ENCODE peak calls at places on chromosomes 6 and 20, in eight cellular contexts. One of them, this sample, is unnamed.

GRCh38 chr6:147693185-147693584 is 184.7 kb downstream of the SAMD5 start:
- DNase-seq in fibroblast of lung: no peak
- DNase-seq in GM20000: no peak
- DNase-seq in H54: no peak
- DNase-seq in ELF-1: no peak
- DNase-seq in AG09319: no peak
- DNase-seq in brain microvascular endothelial cell: no peak
- DNase-seq in psoas muscle: no peak
- DNase-seq in this sample: no peak

GRCh38 chr20:64053841-64054661 is 4.6 kb upstream of the SOX18 start:
- DNase-seq in psoas muscle: peak
- DNase-seq in brain microvascular endothelial cell: no peak
- DNase-seq in ELF-1: peak
- DNase-seq in GM20000: peak
- DNase-seq in fibroblast of lung: peak
- DNase-seq in AG09319: no peak
- DNase-seq in H54: no peak
- DNase-seq in this sample: no peak

GRCh38 chr20:55744896-55745295 is 260.4 kb downstream of the CBLN4 start:
- DNase-seq in brain microvascular endothelial cell: no peak
- DNase-seq in AG09319: no peak
- DNase-seq in GM20000: no peak
- DNase-seq in fibroblast of lung: no peak
- DNase-seq in H54: no peak
- DNase-seq in ELF-1: no peak
- DNase-seq in psoas muscle: no peak
- DNase-seq in this sample: no peak

GRCh38 chr6:40972814-40973213 is 66.2 kb downstream of the UNC5CL start:
- DNase-seq in ELF-1: no peak
- DNase-seq in fibroblast of lung: no peak
- DNase-seq in H54: no peak
- DNase-seq in brain microvascular endothelial cell: no peak
- DNase-seq in AG09319: no peak
- DNase-seq in GM20000: no peak
- DNase-seq in psoas muscle: no peak
- DNase-seq in this sample: no peak

GRCh38 chr20:32539817-32540675 is 45.1 kb downstream of the NOL4L start:
- DNase-seq in AG09319: no peak
- DNase-seq in psoas muscle: no peak
- DNase-seq in brain microvascular endothelial cell: no peak
- DNase-seq in GM20000: no peak
- DNase-seq in ELF-1: no peak
- DNase-seq in fibroblast of lung: no peak
- DNase-seq in H54: no peak
- DNase-seq in this sample: no peak

GRCh38 chr6:131740161-131740560 is 29.3 kb upstream of the CTAGE9 start:
- DNase-seq in H54: no peak
- DNase-seq in psoas muscle: no peak
- DNase-seq in GM20000: no peak
- DNase-seq in brain microvascular endothelial cell: peak
- DNase-seq in ELF-1: no peak
- DNase-seq in fibroblast of lung: no peak
- DNase-seq in AG09319: no peak
- DNase-seq in this sample: no peak

GRCh38 chr6:156589281-156589680 is 187.9 kb upstream of the ARID1B start:
- DNase-seq in AG09319: peak
- DNase-seq in psoas muscle: no peak
- DNase-seq in ELF-1: no peak
- DNase-seq in GM20000: no peak
- DNase-seq in fibroblast of lung: peak
- DNase-seq in H54: no peak
- DNase-seq in brain microvascular endothelial cell: peak
- DNase-seq in this sample: peak

GRCh38 chr6:158086706-158087518 is 81.2 kb downstream of the SERAC1 start:
- DNase-seq in fibroblast of lung: peak
- DNase-seq in GM20000: no peak
- DNase-seq in brain microvascular endothelial cell: peak
- DNase-seq in psoas muscle: no peak
- DNase-seq in H54: no peak
- DNase-seq in AG09319: no peak
- DNase-seq in ELF-1: no peak
- DNase-seq in this sample: no peak

GRCh38 chr20:47765715-47766594 is 19.3 kb downstream of the SULF2 start:
- DNase-seq in H54: no peak
- DNase-seq in ELF-1: peak
- DNase-seq in psoas muscle: no peak
- DNase-seq in AG09319: no peak
- DNase-seq in fibroblast of lung: no peak
- DNase-seq in brain microvascular endothelial cell: peak
- DNase-seq in GM20000: no peak
- DNase-seq in this sample: no peak

GRCh38 chr20:20009784-20010253 is 7.3 kb upstream of the NAA20 start:
- DNase-seq in brain microvascular endothelial cell: no peak
- DNase-seq in fibroblast of lung: no peak
- DNase-seq in AG09319: no peak
- DNase-seq in H54: no peak
- DNase-seq in psoas muscle: no peak
- DNase-seq in ELF-1: peak
- DNase-seq in GM20000: no peak
- DNase-seq in this sample: no peak

GRCh38 chr6:70289299-70289698 is 13.6 kb downstream of the COL9A1 start:
- DNase-seq in AG09319: no peak
- DNase-seq in H54: no peak
- DNase-seq in GM20000: no peak
- DNase-seq in psoas muscle: no peak
- DNase-seq in ELF-1: no peak
- DNase-seq in brain microvascular endothelial cell: no peak
- DNase-seq in fibroblast of lung: no peak
- DNase-seq in this sample: no peak

GRCh38 chr6:140845666-140846065 is 1287.1 kb upstream of the GJE1 start:
- DNase-seq in psoas muscle: no peak
- DNase-seq in fibroblast of lung: no peak
- DNase-seq in AG09319: no peak
- DNase-seq in H54: no peak
- DNase-seq in GM20000: no peak
- DNase-seq in brain microvascular endothelial cell: no peak
- DNase-seq in ELF-1: no peak
- DNase-seq in this sample: no peak

GRCh38 chr6:163694988-163695942 is 280.7 kb downstream of the QKI start:
- DNase-seq in fibroblast of lung: no peak
- DNase-seq in GM20000: no peak
- DNase-seq in psoas muscle: no peak
- DNase-seq in ELF-1: no peak
- DNase-seq in H54: no peak
- DNase-seq in brain microvascular endothelial cell: no peak
- DNase-seq in AG09319: no peak
- DNase-seq in this sample: no peak

GRCh38 chr6:170209354-170210025 is 81.4 kb downstream of the DLL1 start:
- DNase-seq in GM20000: no peak
- DNase-seq in brain microvascular endothelial cell: no peak
- DNase-seq in H54: no peak
- DNase-seq in ELF-1: no peak
- DNase-seq in AG09319: no peak
- DNase-seq in psoas muscle: no peak
- DNase-seq in fibroblast of lung: no peak
- DNase-seq in this sample: no peak

GRCh38 chr20:13877789-13878188 is 93.0 kb downstream of the NDUFAF5 start:
- DNase-seq in psoas muscle: no peak
- DNase-seq in GM20000: no peak
- DNase-seq in ELF-1: no peak
- DNase-seq in AG09319: no peak
- DNase-seq in H54: no peak
- DNase-seq in fibroblast of lung: no peak
- DNase-seq in brain microvascular endothelial cell: no peak
- DNase-seq in this sample: no peak

GRCh38 chr6:4280721-4281120 is 145.3 kb upstream of the ECI2 start:
- DNase-seq in ELF-1: peak
- DNase-seq in H54: peak
- DNase-seq in psoas muscle: no peak
- DNase-seq in fibroblast of lung: peak
- DNase-seq in AG09319: peak
- DNase-seq in GM20000: no peak
- DNase-seq in brain microvascular endothelial cell: peak
- DNase-seq in this sample: peak

GRCh38 chr20:50366270-50367103 is 143.7 kb upstream of the PTPN1 start:
- DNase-seq in AG09319: peak
- DNase-seq in H54: no peak
- DNase-seq in psoas muscle: no peak
- DNase-seq in GM20000: no peak
- DNase-seq in ELF-1: no peak
- DNase-seq in fibroblast of lung: peak
- DNase-seq in brain microvascular endothelial cell: peak
- DNase-seq in this sample: peak

GRCh38 chr6:168071620-168072019 is 7.4 kb downstream of the FRMD1 start:
- DNase-seq in H54: no peak
- DNase-seq in fibroblast of lung: no peak
- DNase-seq in ELF-1: peak
- DNase-seq in psoas muscle: no peak
- DNase-seq in GM20000: no peak
- DNase-seq in AG09319: no peak
- DNase-seq in brain microvascular endothelial cell: no peak
- DNase-seq in this sample: no peak

GRCh38 chr20:60455272-60455671 is 497.0 kb downstream of the CDH26 start:
- DNase-seq in fibroblast of lung: no peak
- DNase-seq in brain microvascular endothelial cell: no peak
- DNase-seq in GM20000: no peak
- DNase-seq in H54: no peak
- DNase-seq in psoas muscle: no peak
- DNase-seq in AG09319: no peak
- DNase-seq in ELF-1: no peak
- DNase-seq in this sample: no peak

GRCh38 chr6:170227521-170227983 is 63.3 kb downstream of the DLL1 start:
- DNase-seq in psoas muscle: no peak
- DNase-seq in AG09319: no peak
- DNase-seq in ELF-1: no peak
- DNase-seq in H54: peak
- DNase-seq in brain microvascular endothelial cell: no peak
- DNase-seq in GM20000: no peak
- DNase-seq in fibroblast of lung: no peak
- DNase-seq in this sample: no peak

GRCh38 chr6:41964201-41964887 is 22.7 kb upstream of the CCND3 start:
- DNase-seq in ELF-1: no peak
- DNase-seq in fibroblast of lung: no peak
- DNase-seq in brain microvascular endothelial cell: no peak
- DNase-seq in psoas muscle: no peak
- DNase-seq in AG09319: no peak
- DNase-seq in GM20000: no peak
- DNase-seq in H54: no peak
- DNase-seq in this sample: no peak

GRCh38 chr20:51650685-51651134 is 108.2 kb upstream of the NFATC2 start:
- DNase-seq in GM20000: no peak
- DNase-seq in psoas muscle: no peak
- DNase-seq in fibroblast of lung: peak
- DNase-seq in H54: peak
- DNase-seq in ELF-1: no peak
- DNase-seq in brain microvascular endothelial cell: peak
- DNase-seq in AG09319: no peak
- DNase-seq in this sample: peak

GRCh38 chr6:71349395-71349794 is 60.8 kb downstream of the OGFRL1 start:
- DNase-seq in ELF-1: no peak
- DNase-seq in fibroblast of lung: peak
- DNase-seq in GM20000: peak
- DNase-seq in AG09319: no peak
- DNase-seq in H54: no peak
- DNase-seq in brain microvascular endothelial cell: no peak
- DNase-seq in psoas muscle: no peak
- DNase-seq in this sample: no peak

GRCh38 chr20:2420510-2420909 is 39.8 kb downstream of the TGM6 start:
- DNase-seq in AG09319: no peak
- DNase-seq in ELF-1: no peak
- DNase-seq in GM20000: no peak
- DNase-seq in brain microvascular endothelial cell: no peak
- DNase-seq in psoas muscle: no peak
- DNase-seq in fibroblast of lung: no peak
- DNase-seq in H54: no peak
- DNase-seq in this sample: no peak

GRCh38 chr6:39080246-39080875 is 31.8 kb downstream of the GLP1R start:
- DNase-seq in AG09319: no peak
- DNase-seq in fibroblast of lung: no peak
- DNase-seq in ELF-1: no peak
- DNase-seq in psoas muscle: no peak
- DNase-seq in GM20000: no peak
- DNase-seq in brain microvascular endothelial cell: no peak
- DNase-seq in H54: no peak
- DNase-seq in this sample: no peak

GRCh38 chr20:38165089-38165965 is at the start of gene TGM2:
- DNase-seq in AG09319: no peak
- DNase-seq in ELF-1: peak
- DNase-seq in psoas muscle: peak
- DNase-seq in GM20000: peak
- DNase-seq in fibroblast of lung: peak
- DNase-seq in H54: peak
- DNase-seq in brain microvascular endothelial cell: peak
- DNase-seq in this sample: peak

GRCh38 chr6:75368151-75368779 is 83.7 kb upstream of the TMEM30A start:
- DNase-seq in psoas muscle: no peak
- DNase-seq in brain microvascular endothelial cell: no peak
- DNase-seq in AG09319: no peak
- DNase-seq in GM20000: peak
- DNase-seq in fibroblast of lung: no peak
- DNase-seq in ELF-1: peak
- DNase-seq in H54: no peak
- DNase-seq in this sample: no peak

GRCh38 chr6:10451828-10452509 is 37.1 kb upstream of the TFAP2A start:
- DNase-seq in psoas muscle: no peak
- DNase-seq in AG09319: no peak
- DNase-seq in ELF-1: peak
- DNase-seq in GM20000: no peak
- DNase-seq in brain microvascular endothelial cell: peak
- DNase-seq in H54: peak
- DNase-seq in fibroblast of lung: peak
- DNase-seq in this sample: no peak

GRCh38 chr6:161038229-161039003 is 46.8 kb downstream of the MAP3K4 start:
- DNase-seq in AG09319: peak
- DNase-seq in fibroblast of lung: peak
- DNase-seq in GM20000: peak
- DNase-seq in H54: peak
- DNase-seq in brain microvascular endothelial cell: peak
- DNase-seq in psoas muscle: peak
- DNase-seq in ELF-1: no peak
- DNase-seq in this sample: peak

GRCh38 chr6:88311561-88311960 is 145.4 kb upstream of the CNR1 start:
- DNase-seq in ELF-1: no peak
- DNase-seq in psoas muscle: no peak
- DNase-seq in AG09319: no peak
- DNase-seq in fibroblast of lung: no peak
- DNase-seq in brain microvascular endothelial cell: no peak
- DNase-seq in GM20000: no peak
- DNase-seq in H54: no peak
- DNase-seq in this sample: no peak

GRCh38 chr6:164532546-164533362 is 776.7 kb downstream of the C6orf118 start:
- DNase-seq in AG09319: no peak
- DNase-seq in H54: no peak
- DNase-seq in psoas muscle: no peak
- DNase-seq in brain microvascular endothelial cell: no peak
- DNase-seq in GM20000: no peak
- DNase-seq in fibroblast of lung: no peak
- DNase-seq in ELF-1: peak
- DNase-seq in this sample: no peak

GRCh38 chr20:62602550-62602949 is 39.8 kb upstream of the SLCO4A1 start:
- DNase-seq in GM20000: no peak
- DNase-seq in ELF-1: no peak
- DNase-seq in AG09319: no peak
- DNase-seq in H54: peak
- DNase-seq in brain microvascular endothelial cell: no peak
- DNase-seq in fibroblast of lung: no peak
- DNase-seq in psoas muscle: peak
- DNase-seq in this sample: no peak

GRCh38 chr6:83708970-83709747 is at the start of gene SNAP91:
- DNase-seq in H54: no peak
- DNase-seq in psoas muscle: peak
- DNase-seq in ELF-1: peak
- DNase-seq in fibroblast of lung: no peak
- DNase-seq in AG09319: no peak
- DNase-seq in GM20000: peak
- DNase-seq in brain microvascular endothelial cell: no peak
- DNase-seq in this sample: no peak

This sample was measured in foreskin melanocyte.